ENCODE peak calls at places on chromosome 21, in nine cellular contexts. One of them, this sample, is unnamed.

GRCh38 chr21:45129231-45129923 is 55.0 kb downstream of the ADARB1 start:
- DNase-seq in effector memory CD4-positive, alpha-beta T cell: no peak
- DNase-seq in breast epithelium: no peak
- DNase-seq in tibial nerve: no peak
- DNase-seq in hepatocyte: no peak
- DNase-seq in cardiac fibroblast: peak; percentile 65
- DNase-seq in psoas muscle: peak; percentile 62
- DNase-seq in Karpas-422: no peak
- DNase-seq in NT2/D1: no peak
- DNase-seq in this sample: no peak

GRCh38 chr21:46098303-46099141 is 610 bp downstream of the COL6A2 start:
- DNase-seq in effector memory CD4-positive, alpha-beta T cell: no peak
- DNase-seq in breast epithelium: peak; percentile 17
- DNase-seq in tibial nerve: no peak
- DNase-seq in hepatocyte: peak; percentile 37
- DNase-seq in cardiac fibroblast: no peak
- DNase-seq in psoas muscle: peak; percentile 35
- DNase-seq in Karpas-422: no peak
- DNase-seq in NT2/D1: no peak
- DNase-seq in this sample: no peak

GRCh38 chr21:14603202-14603601 is 57.1 kb upstream of the SAMSN1 start:
- DNase-seq in effector memory CD4-positive, alpha-beta T cell: no peak
- DNase-seq in breast epithelium: no peak
- DNase-seq in tibial nerve: no peak
- DNase-seq in hepatocyte: no peak
- DNase-seq in cardiac fibroblast: peak; percentile 89
- DNase-seq in psoas muscle: no peak
- DNase-seq in Karpas-422: no peak
- DNase-seq in NT2/D1: no peak
- DNase-seq in this sample: no peak

GRCh38 chr21:36889401-36889800 is 77.1 kb downstream of the HLCS start:
- DNase-seq in effector memory CD4-positive, alpha-beta T cell: no peak
- DNase-seq in breast epithelium: no peak
- DNase-seq in tibial nerve: no peak
- DNase-seq in hepatocyte: no peak
- DNase-seq in cardiac fibroblast: peak; percentile 74
- DNase-seq in psoas muscle: no peak
- DNase-seq in Karpas-422: no peak
- DNase-seq in NT2/D1: no peak
- DNase-seq in this sample: no peak

GRCh38 chr21:15442743-15443142 is 287.0 kb upstream of the USP25 start:
- DNase-seq in effector memory CD4-positive, alpha-beta T cell: no peak
- DNase-seq in breast epithelium: no peak
- DNase-seq in tibial nerve: no peak
- DNase-seq in hepatocyte: no peak
- DNase-seq in cardiac fibroblast: no peak
- DNase-seq in psoas muscle: no peak
- DNase-seq in Karpas-422: no peak
- DNase-seq in NT2/D1: no peak
- DNase-seq in this sample: no peak

GRCh38 chr21:40143822-40144525 is 276.7 kb downstream of the PCP4 start:
- DNase-seq in effector memory CD4-positive, alpha-beta T cell: no peak
- DNase-seq in breast epithelium: peak; percentile 33
- DNase-seq in tibial nerve: peak; percentile 53
- DNase-seq in hepatocyte: peak; percentile 83
- DNase-seq in cardiac fibroblast: peak; percentile 55
- DNase-seq in psoas muscle: peak; percentile 23
- DNase-seq in Karpas-422: peak; percentile 87
- DNase-seq in NT2/D1: peak; percentile 57
- DNase-seq in this sample: no peak

GRCh38 chr21:44805226-44805625 is 3.6 kb upstream of the UBE2G2 start:
- DNase-seq in effector memory CD4-positive, alpha-beta T cell: no peak
- DNase-seq in breast epithelium: no peak
- DNase-seq in tibial nerve: no peak
- DNase-seq in hepatocyte: no peak
- DNase-seq in cardiac fibroblast: no peak
- DNase-seq in psoas muscle: no peak
- DNase-seq in Karpas-422: no peak
- DNase-seq in NT2/D1: no peak
- DNase-seq in this sample: no peak

GRCh38 chr21:45577806-45578801 is 35.9 kb upstream of the SLC19A1 start:
- DNase-seq in effector memory CD4-positive, alpha-beta T cell: no peak
- DNase-seq in breast epithelium: no peak
- DNase-seq in tibial nerve: no peak
- DNase-seq in hepatocyte: peak; percentile 46
- DNase-seq in cardiac fibroblast: no peak
- DNase-seq in psoas muscle: no peak
- DNase-seq in Karpas-422: no peak
- DNase-seq in NT2/D1: no peak
- DNase-seq in this sample: no peak

GRCh38 chr21:40166291-40166843 is 299.1 kb downstream of the PCP4 start:
- DNase-seq in effector memory CD4-positive, alpha-beta T cell: no peak
- DNase-seq in breast epithelium: no peak
- DNase-seq in tibial nerve: no peak
- DNase-seq in hepatocyte: peak; percentile 14
- DNase-seq in cardiac fibroblast: no peak
- DNase-seq in psoas muscle: no peak
- DNase-seq in Karpas-422: no peak
- DNase-seq in NT2/D1: no peak
- DNase-seq in this sample: no peak

GRCh38 chr21:38804617-38805281 is 980 bp upstream of the ETS2 start:
- DNase-seq in effector memory CD4-positive, alpha-beta T cell: no peak
- DNase-seq in breast epithelium: peak; percentile 69
- DNase-seq in tibial nerve: peak; percentile 61
- DNase-seq in hepatocyte: peak; percentile 88
- DNase-seq in cardiac fibroblast: no peak
- DNase-seq in psoas muscle: peak; percentile 81
- DNase-seq in Karpas-422: peak; percentile 47
- DNase-seq in NT2/D1: no peak
- DNase-seq in this sample: peak; percentile 63

GRCh38 chr21:19695796-19696195 is 1292.2 kb upstream of the TMPRSS15 start:
- DNase-seq in effector memory CD4-positive, alpha-beta T cell: no peak
- DNase-seq in breast epithelium: no peak
- DNase-seq in tibial nerve: no peak
- DNase-seq in hepatocyte: no peak
- DNase-seq in cardiac fibroblast: no peak
- DNase-seq in psoas muscle: no peak
- DNase-seq in Karpas-422: no peak
- DNase-seq in NT2/D1: no peak
- DNase-seq in this sample: no peak

GRCh38 chr21:20789696-20790095 is 208.5 kb upstream of the NCAM2 start:
- DNase-seq in effector memory CD4-positive, alpha-beta T cell: no peak
- DNase-seq in breast epithelium: no peak
- DNase-seq in tibial nerve: no peak
- DNase-seq in hepatocyte: no peak
- DNase-seq in cardiac fibroblast: peak; percentile 8
- DNase-seq in psoas muscle: no peak
- DNase-seq in Karpas-422: no peak
- DNase-seq in NT2/D1: no peak
- DNase-seq in this sample: no peak

GRCh38 chr21:28704746-28705145 is 287.9 kb downstream of the LTN1 start:
- DNase-seq in effector memory CD4-positive, alpha-beta T cell: no peak
- DNase-seq in breast epithelium: peak; percentile 20
- DNase-seq in tibial nerve: no peak
- DNase-seq in hepatocyte: peak; percentile 8
- DNase-seq in cardiac fibroblast: no peak
- DNase-seq in psoas muscle: no peak
- DNase-seq in Karpas-422: no peak
- DNase-seq in NT2/D1: no peak
- DNase-seq in this sample: no peak

DNA sequence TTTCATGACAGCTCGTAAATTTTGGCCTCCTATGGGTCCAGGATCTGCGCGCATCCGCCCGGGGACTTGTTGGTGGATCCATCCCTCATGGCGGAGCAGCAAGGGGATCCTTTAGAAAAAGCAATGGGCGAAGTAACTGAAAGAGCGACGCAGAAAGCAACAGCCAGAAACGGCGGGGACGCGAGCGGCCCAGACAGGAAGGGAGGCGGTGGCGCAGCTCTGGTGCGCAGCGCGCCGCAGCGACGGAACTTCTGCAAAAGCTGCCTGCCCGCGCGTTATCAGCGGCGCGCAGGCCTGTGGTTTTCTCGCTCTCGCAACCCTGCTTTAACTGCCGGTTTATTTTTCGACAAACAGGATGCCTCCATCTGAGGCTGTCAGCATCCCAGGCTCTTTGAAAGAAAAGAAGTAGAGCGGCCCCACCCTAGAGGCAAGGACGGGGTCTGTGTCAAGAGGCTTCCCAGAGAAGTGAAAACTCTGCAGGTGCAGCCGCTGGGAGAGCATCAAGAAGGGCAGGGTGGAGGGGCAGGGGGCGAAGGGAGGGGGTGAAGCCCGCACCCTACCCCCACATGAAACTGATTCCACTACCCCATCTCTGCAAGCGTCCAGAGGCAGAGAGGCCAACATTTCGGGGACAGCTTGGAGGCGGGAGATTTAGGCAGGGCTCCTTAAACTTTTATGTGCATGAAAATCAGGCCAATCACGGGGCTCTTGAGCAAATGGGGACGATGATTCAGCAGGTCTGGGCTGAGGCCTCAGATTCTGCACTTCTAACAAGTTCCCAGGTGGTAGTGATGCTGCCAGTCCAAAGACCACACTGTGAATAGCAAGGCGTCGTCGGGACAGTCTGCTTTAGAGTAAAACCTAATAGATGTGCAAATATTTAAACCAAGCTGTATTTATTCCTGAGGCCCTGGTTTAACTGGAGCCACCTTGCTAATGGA is 22.2 kb downstream of the RUNX1 start:
- DNase-seq in effector memory CD4-positive, alpha-beta T cell: peak; percentile 78
- DNase-seq in breast epithelium: no peak
- DNase-seq in tibial nerve: no peak
- DNase-seq in hepatocyte: peak; percentile 73
- DNase-seq in cardiac fibroblast: peak; percentile 49
- DNase-seq in psoas muscle: peak; percentile 66
- DNase-seq in Karpas-422: peak; percentile 90
- DNase-seq in NT2/D1: peak; percentile 39
- DNase-seq in this sample: no peak
- H3K4me3 ChIP-seq in effector memory CD4-positive, alpha-beta T cell: peak overlapping the region; percentile 44
- H3K4me3 ChIP-seq in breast epithelium: no peak overlapping the region
- H3K4me3 ChIP-seq in tibial nerve: peak overlapping the region; percentile 27
- H3K4me3 ChIP-seq in hepatocyte: no peak overlapping the region
- H3K4me3 ChIP-seq in cardiac fibroblast: peak overlapping the region; percentile 34
- H3K4me3 ChIP-seq in psoas muscle: peak overlapping the region; percentile 11
- H3K4me3 ChIP-seq in Karpas-422: peak overlapping the region; percentile 69
- H3K4me3 ChIP-seq in NT2/D1: peak overlapping the region; percentile 19
- H3K4me3 ChIP-seq in this sample: no peak overlapping the region

DNA sequence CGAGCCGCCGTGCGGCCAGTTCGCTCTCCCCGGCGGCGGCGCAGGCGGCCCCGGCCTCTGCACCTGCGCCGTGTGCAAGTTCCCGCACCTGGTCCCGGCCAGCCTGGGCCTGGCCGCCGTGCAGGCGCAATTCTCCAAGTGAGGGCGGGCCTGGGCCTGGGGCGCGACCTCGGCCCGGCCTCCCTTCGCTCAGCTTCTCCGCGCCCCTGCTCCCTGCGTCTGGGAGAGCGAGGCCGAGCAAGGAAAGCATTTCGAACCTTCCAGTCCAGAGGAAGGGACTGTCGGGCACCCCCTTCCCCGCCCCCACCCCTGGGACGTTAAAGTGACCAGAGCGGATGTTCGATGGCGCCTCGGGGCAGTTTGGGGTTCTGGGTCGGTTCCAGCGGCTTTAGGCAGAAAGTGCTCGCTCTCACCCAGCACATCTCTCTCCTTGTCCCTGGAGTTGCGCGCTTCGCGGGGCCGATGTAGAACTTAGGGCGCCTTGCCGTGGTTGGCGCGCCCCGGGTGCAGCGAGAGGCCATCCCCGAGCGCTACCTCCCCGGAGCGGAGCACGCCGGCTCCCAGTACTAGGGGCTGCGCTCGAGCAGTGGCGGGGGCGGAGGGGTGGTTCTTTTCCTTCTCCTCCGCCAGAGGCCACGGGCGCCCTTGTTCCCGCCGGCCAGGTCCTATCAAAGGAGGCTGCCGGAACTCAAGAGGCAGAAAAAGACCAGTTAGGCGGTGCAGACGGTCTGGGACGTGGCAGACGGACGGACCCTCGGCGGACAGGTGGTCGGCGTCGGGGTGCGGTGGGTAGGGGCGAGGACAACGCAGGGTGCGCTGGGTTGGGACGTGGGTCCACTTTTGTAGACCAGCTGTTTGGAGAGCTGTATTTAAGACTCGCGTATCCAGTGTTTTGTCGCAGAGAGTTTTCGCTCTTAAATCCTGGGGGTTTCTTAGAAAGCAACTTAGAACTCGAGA is 1.3 kb downstream of the OLIG1 start:
- DNase-seq in effector memory CD4-positive, alpha-beta T cell: no peak
- DNase-seq in breast epithelium: no peak
- DNase-seq in tibial nerve: no peak
- DNase-seq in hepatocyte: no peak
- DNase-seq in cardiac fibroblast: peak; percentile 23
- DNase-seq in psoas muscle: no peak
- DNase-seq in Karpas-422: no peak
- DNase-seq in NT2/D1: no peak
- DNase-seq in this sample: no peak
- H3K4me3 ChIP-seq in effector memory CD4-positive, alpha-beta T cell: peak overlapping the region; percentile 52
- H3K4me3 ChIP-seq in breast epithelium: peak overlapping the region; percentile 63
- H3K4me3 ChIP-seq in tibial nerve: peak overlapping the region; percentile 52
- H3K4me3 ChIP-seq in hepatocyte: no peak overlapping the region
- H3K4me3 ChIP-seq in cardiac fibroblast: no peak overlapping the region
- H3K4me3 ChIP-seq in psoas muscle: peak overlapping the region; percentile 68
- H3K4me3 ChIP-seq in Karpas-422: no peak overlapping the region
- H3K4me3 ChIP-seq in NT2/D1: peak overlapping the region; percentile 53
- H3K4me3 ChIP-seq in this sample: peak overlapping the region; percentile 67

GRCh38 chr21:17781524-17781923 is 37.6 kb downstream of the C21orf91 start:
- DNase-seq in effector memory CD4-positive, alpha-beta T cell: no peak
- DNase-seq in breast epithelium: no peak
- DNase-seq in tibial nerve: no peak
- DNase-seq in hepatocyte: no peak
- DNase-seq in cardiac fibroblast: no peak
- DNase-seq in psoas muscle: no peak
- DNase-seq in Karpas-422: no peak
- DNase-seq in NT2/D1: no peak
- DNase-seq in this sample: no peak
- H3K4me3 ChIP-seq in effector memory CD4-positive, alpha-beta T cell: no peak overlapping the region
- H3K4me3 ChIP-seq in breast epithelium: no peak overlapping the region
- H3K4me3 ChIP-seq in tibial nerve: no peak overlapping the region
- H3K4me3 ChIP-seq in hepatocyte: no peak overlapping the region
- H3K4me3 ChIP-seq in cardiac fibroblast: no peak overlapping the region
- H3K4me3 ChIP-seq in psoas muscle: no peak overlapping the region
- H3K4me3 ChIP-seq in Karpas-422: no peak overlapping the region
- H3K4me3 ChIP-seq in NT2/D1: no peak overlapping the region
- H3K4me3 ChIP-seq in this sample: no peak overlapping the region

DNA sequence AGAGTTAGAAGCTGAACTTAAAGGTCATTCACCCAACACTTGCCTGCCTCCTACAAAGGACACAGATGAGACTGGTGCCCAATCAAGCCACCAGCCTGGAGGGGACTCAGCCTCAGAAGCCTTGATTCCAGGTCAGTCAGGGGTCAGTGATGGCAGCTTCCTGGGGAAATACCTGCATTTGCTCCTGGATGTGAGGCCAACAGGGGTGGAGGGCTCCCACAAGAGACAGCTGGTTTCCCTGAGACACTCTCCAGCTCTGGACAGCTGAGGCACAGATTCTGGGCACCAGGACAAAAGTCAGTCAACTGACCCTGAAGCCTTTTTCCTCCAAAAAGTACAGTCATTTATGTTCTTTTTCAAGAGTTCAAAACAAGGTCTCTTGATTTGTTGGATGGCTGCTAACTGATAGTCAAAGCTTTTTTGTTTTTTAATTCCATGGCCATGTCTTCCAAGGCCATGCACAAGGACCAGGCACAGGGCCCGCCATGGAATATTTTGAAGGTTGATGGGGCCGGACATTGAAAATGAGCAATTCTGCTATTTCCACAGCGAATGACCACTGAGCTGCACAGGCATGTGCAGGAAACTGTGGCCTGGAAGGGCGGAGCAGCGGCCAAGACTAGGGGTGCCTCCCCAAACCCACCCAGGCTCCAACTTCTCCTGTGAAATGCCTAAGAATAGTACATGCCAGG is 1.8 kb downstream of the C2CD2 start:
- DNase-seq in effector memory CD4-positive, alpha-beta T cell: no peak
- DNase-seq in breast epithelium: no peak
- DNase-seq in tibial nerve: no peak
- DNase-seq in hepatocyte: no peak
- DNase-seq in cardiac fibroblast: no peak
- DNase-seq in psoas muscle: no peak
- DNase-seq in Karpas-422: no peak
- DNase-seq in NT2/D1: no peak
- DNase-seq in this sample: no peak
- H3K4me3 ChIP-seq in effector memory CD4-positive, alpha-beta T cell: no peak overlapping the region
- H3K4me3 ChIP-seq in breast epithelium: peak overlapping the region; percentile 88
- H3K4me3 ChIP-seq in tibial nerve: peak overlapping the region; percentile 85
- H3K4me3 ChIP-seq in hepatocyte: no peak overlapping the region
- H3K4me3 ChIP-seq in cardiac fibroblast: peak overlapping the region; percentile 69
- H3K4me3 ChIP-seq in psoas muscle: peak overlapping the region; percentile 78
- H3K4me3 ChIP-seq in Karpas-422: no peak overlapping the region
- H3K4me3 ChIP-seq in NT2/D1: no peak overlapping the region
- H3K4me3 ChIP-seq in this sample: peak overlapping the region; percentile 65